ENCODE peak calls at places on chromosomes 16 and 17, in six cellular contexts. J is AG10803, P is hepatocyte, K is substantia nigra, B is T-helper 9 cell, A is SW 1271. I is an unnamed sample.

GRCh38 chr17:4513113-4514032 is 14.7 kb downstream of the SPNS2 start:
- DNase-seq in J (no peak), P (no peak), A (no peak), K (no peak), B (no peak), I (no peak)

GRCh38 chr17:77329741-77330531 is 189.2 kb downstream of the SEC14L1 start:
- DNase-seq in K (no peak), B (no peak), P (no peak), J (no peak), A (no peak), I (no peak)

GRCh38 chr16:80274576-80275191 is 266.1 kb upstream of the DYNLRB2 start:
- DNase-seq in B (no peak), P (no peak), K (no peak), J (peak), A (no peak), I (no peak)

GRCh38 chr16:49723310-49723709 is 132.6 kb downstream of the ZNF423 start:
- DNase-seq in A (no peak), K (no peak), P (no peak), B (no peak), J (no peak), I (no peak)

GRCh38 chr16:28187595-28188004 is 24.2 kb downstream of the XPO6 start:
- DNase-seq in B (no peak), J (no peak), A (no peak), P (no peak), K (no peak), I (no peak)

GRCh38 chr16:89168381-89169189 is 3.0 kb upstream of the CDH15 start:
- DNase-seq in B (no peak), K (no peak), A (no peak), P (no peak), J (no peak), I (no peak)

GRCh38 chr17:44218344-44219125 is 940 bp downstream of the UBTF start:
- DNase-seq in J (peak), K (peak), A (peak), B (peak), P (peak), I (peak)

GRCh38 chr16:70437582-70438324 is 1.1 kb downstream of the ST3GAL2 start:
- DNase-seq in B (no peak), J (peak), K (no peak), P (no peak), A (no peak), I (no peak)

GRCh38 chr16:2308089-2308962 is 32.2 kb downstream of the ABCA3 start:
- DNase-seq in B (no peak), A (no peak), P (no peak), K (no peak), J (no peak), I (no peak)

GRCh38 chr16:27401768-27402568 is at the start of gene IL21R:
- DNase-seq in P (no peak), K (no peak), A (no peak), B (peak), J (peak), I (peak)

GRCh38 chr16:54174201-54174600 is 112.4 kb downstream of the IRX3 start:
- DNase-seq in A (no peak), K (no peak), J (no peak), B (no peak), P (no peak), I (no peak)

GRCh38 chr17:77425791-77426641 is 285.2 kb downstream of the SEC14L1 start:
- DNase-seq in J (peak), P (peak), K (no peak), A (no peak), B (no peak), I (no peak)

GRCh38 chr16:61074324-61074723 is 961.9 kb downstream of the CDH8 start:
- DNase-seq in P (no peak), K (no peak), J (no peak), A (no peak), B (no peak), I (no peak)

GRCh38 chr17:6483507-6483906 is 39.3 kb downstream of the PIMREG start:
- DNase-seq in B (no peak), J (no peak), A (no peak), K (no peak), P (no peak), I (no peak)

GRCh38 chr17:8964801-8965393 is 610 bp downstream of the PIK3R5 start:
- DNase-seq in P (no peak), J (no peak), K (no peak), B (no peak), A (no peak), I (no peak)

GRCh38 chr16:75432828-75433731 is at the start of gene CFDP1:
- DNase-seq in A (peak), J (peak), P (peak), K (peak), B (peak), I (peak)

GRCh38 chr16:83779881-83780280 is 27.9 kb upstream of the HSBP1 start:
- DNase-seq in K (no peak), A (no peak), P (no peak), B (no peak), J (peak), I (no peak)

GRCh38 chr17:79944821-79945391 is 90.8 kb downstream of the TBC1D16 start:
- DNase-seq in K (no peak), J (no peak), P (no peak), A (no peak), B (no peak), I (no peak)

GRCh38 chr17:67575325-67575724 is 142.4 kb upstream of the NOL11 start:
- DNase-seq in K (no peak), B (no peak), A (no peak), J (no peak), P (no peak), I (no peak)

GRCh38 chr16:71746442-71747046 is 22.0 kb upstream of the PHLPP2 start:
- DNase-seq in P (peak), A (peak), K (no peak), J (peak), B (no peak), I (no peak)

GRCh38 chr17:32265192-32265895 is at the start of gene RHBDL3:
- DNase-seq in B (peak), K (no peak), P (no peak), J (no peak), A (no peak), I (no peak)

GRCh38 chr17:71494045-71494444 is 626.8 kb upstream of the SOX9 start:
- DNase-seq in J (peak), K (no peak), A (no peak), P (no peak), B (no peak), I (no peak)

GRCh38 chr17:27748360-27748825 is 51.9 kb downstream of the NOS2 start:
- DNase-seq in K (no peak), B (no peak), A (no peak), J (no peak), P (no peak), I (no peak)

GRCh38 chr17:19746517-19746916 is 1.6 kb downstream of the ALDH3A1 start:
- DNase-seq in B (no peak), K (no peak), A (no peak), P (no peak), J (no peak), I (no peak)

GRCh38 chr17:6677946-6678345 is 26.4 kb downstream of the C17orf100 start:
- DNase-seq in K (no peak), J (no peak), A (no peak), P (no peak), B (no peak), I (no peak)

GRCh38 chr17:13024526-13025263 is 6.9 kb upstream of the ELAC2 start:
- DNase-seq in P (peak), K (peak), B (peak), A (peak), J (peak), I (peak)

GRCh38 chr17:20133552-20133951 is 124.4 kb downstream of the SPECC1 start:
- DNase-seq in A (no peak), K (no peak), P (no peak), J (no peak), B (no peak), I (no peak)

GRCh38 chr17:17783121-17783824 is 53.5 kb downstream of the SREBF1 start:
- DNase-seq in A (no peak), J (no peak), P (peak), B (peak), K (peak), I (peak)

GRCh38 chr17:2337811-2338657 is 733 bp downstream of the SGSM2 start:
- DNase-seq in J (peak), P (peak), B (peak), K (no peak), A (peak), I (peak)

GRCh38 chr16:89616576-89617437 is 3.4 kb downstream of the DPEP1 start:
- DNase-seq in A (no peak), J (no peak), P (no peak), K (no peak), B (no peak), I (no peak)

GRCh38 chr16:49460786-49461470 is 87.3 kb downstream of the C16orf78 start:
- DNase-seq in A (no peak), P (no peak), B (no peak), J (no peak), K (no peak), I (no peak)

GRCh38 chr16:22075043-22075757 is 17.1 kb upstream of the VWA3A start:
- DNase-seq in A (no peak), J (no peak), B (no peak), P (no peak), K (no peak), I (no peak)

GRCh38 chr16:10983175-10983558 is 38.8 kb downstream of the CLEC16A start:
- DNase-seq in J (no peak), B (no peak), K (no peak), A (no peak), P (no peak), I (no peak)

GRCh38 chr17:62869885-62870580 is 61.9 kb upstream of the MARCHF10 start:
- DNase-seq in K (no peak), A (peak), P (peak), B (no peak), J (peak), I (no peak)